ENCODE peak calls at places on chromosomes 11 and 22, in seven cellular contexts. Z, D, Y, J, X, I and L are unnamed samples. For H3K36me3, the result is how much of the 10 kb centered on the place peaks cover.

GRCh38 chr11:108838102-108838803 is 173.4 kb downstream of the DDX10 start:
- DNase-seq in I (no peak), X (no peak), Y (no peak), J (no peak), D (no peak), Z (no peak), L (no peak)

GRCh38 chr11:2131371-2132228 is 7.6 kb downstream of the IGF2 start:
- DNase-seq in Z (no peak), X (no peak), J (no peak), D (no peak), I (no peak), Y (no peak), L (no peak)

GRCh38 chr11:12889243-12889642 is 119.9 kb upstream of the RASSF10 start:
- DNase-seq in Z (peak), Y (no peak), J (no peak), I (no peak), X (peak), D (peak), L (no peak)

GRCh38 chr11:105918039-105918438 is 104.0 kb downstream of the MSANTD4 start:
- DNase-seq in Z (no peak), D (no peak), I (no peak), Y (no peak), J (no peak), X (no peak), L (no peak)

GRCh38 chr22:27881404-27881803 is 37.7 kb downstream of the PITPNB start:
- DNase-seq in Y (no peak), D (peak), I (no peak), J (peak), X (peak), Z (no peak), L (no peak)

GRCh38 chr22:43437871-43438475 is 26.2 kb downstream of the MPPED1 start:
- DNase-seq in Z (no peak), D (no peak), I (no peak), J (no peak), X (no peak), Y (no peak), L (no peak)

GRCh38 chr22:46119729-46120419 is 30.5 kb upstream of the PPARA start:
- DNase-seq in J (no peak), I (no peak), X (peak), D (peak), Y (peak), Z (no peak), L (no peak)

GRCh38 chr11:57781529-57781943 is 19.9 kb downstream of the CTNND1 start:
- DNase-seq in X (peak), Z (no peak), D (no peak), J (peak), Y (peak), I (no peak), L (no peak)

GRCh38 chr22:17999851-18000250 is 24.5 kb downstream of the MICAL3 start:
- DNase-seq in X (no peak), J (no peak), I (peak), D (no peak), Y (no peak), Z (no peak), L (no peak)

GRCh38 chr11:33310720-33311500 is 53.7 kb downstream of the HIPK3 start:
- DNase-seq in Y (no peak), J (no peak), Z (no peak), I (no peak), D (no peak), X (peak), L (no peak)

GRCh38 chr22:19705181-19705934 is 8.9 kb upstream of the SEPTIN5 start:
- DNase-seq in Y (peak), I (no peak), J (no peak), Z (no peak), D (no peak), X (no peak), L (peak)

GRCh38 chr11:44078794-44079193 is 12.7 kb downstream of the ACCS start:
- DNase-seq in D (no peak), J (no peak), Z (no peak), X (no peak), I (no peak), Y (no peak), L (no peak)

GRCh38 chr11:62392944-62393628 is 25.7 kb upstream of the SCGB1A1 start:
- DNase-seq in X (no peak), Y (no peak), I (peak), D (peak), J (no peak), Z (no peak), L (no peak)

GRCh38 chr22:44752285-44753188 is at the start of gene ARHGAP8:
- DNase-seq in J (peak), D (no peak), I (no peak), X (no peak), Y (no peak), Z (no peak), L (no peak)

GRCh38 chr11:36149538-36150242 is 139.5 kb downstream of the COMMD9 start:
- DNase-seq in J (peak), Z (peak), X (peak), Y (no peak), D (peak), I (peak), L (no peak)

GRCh38 chr11:6099577-6099976 is 7.9 kb upstream of the OR56B4 start:
- DNase-seq in Y (no peak), Z (no peak), X (no peak), D (no peak), J (no peak), I (no peak), L (no peak)

GRCh38 chr11:18790820-18791174 is 801 bp downstream of the PTPN5 start:
- DNase-seq in D (no peak), I (no peak), Y (no peak), J (no peak), Z (peak), X (no peak), L (no peak)

GRCh38 chr22:46737105-46737975 is 712 bp downstream of the CERK start:
- DNase-seq in X (peak), Y (peak), D (peak), Z (no peak), J (no peak), I (peak), L (no peak)

GRCh38 chr11:114477946-114478537 is 38.8 kb downstream of the REXO2 start:
- DNase-seq in X (no peak), I (no peak), D (no peak), J (no peak), Y (no peak), Z (no peak), L (no peak)

GRCh38 chr11:69808708-69809107 is 10.5 kb downstream of the FGF3 start:
- DNase-seq in X (peak), J (no peak), Z (no peak), Y (no peak), D (no peak), I (no peak), L (no peak)

GRCh38 chr11:76653674-76654309 is 16.8 kb downstream of the LRRC32 start:
- DNase-seq in X (peak), Y (peak), J (no peak), D (peak), Z (peak), I (no peak), L (no peak)

DNA sequence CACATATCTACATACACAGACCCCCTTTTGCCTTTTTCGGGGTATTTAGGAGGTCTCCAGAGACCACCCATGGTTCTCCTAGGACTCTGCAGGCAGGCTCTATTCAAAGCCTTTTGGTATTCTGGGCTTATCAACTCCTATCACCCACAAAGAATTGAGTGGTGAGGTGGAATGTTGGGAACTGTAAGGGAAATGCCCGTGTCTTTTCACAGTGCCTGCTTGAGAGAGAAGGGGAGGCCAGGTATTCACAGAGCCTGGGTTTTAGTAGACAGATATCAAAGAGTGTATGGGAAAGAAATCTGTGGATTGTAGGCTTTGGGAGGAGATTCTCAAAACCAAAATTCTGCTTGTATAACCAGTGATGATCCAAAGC is 44.0 kb upstream of the CSNK2A3 start:
- DNase-seq in J (no peak), I (no peak), Y (no peak), D (peak), Z (no peak), X (peak), L (no peak)
- H3K4me3 ChIP-seq in J (no peak), I (no peak), Y (no peak), D (peak), Z (no peak), X (no peak), L (no peak)

DNA sequence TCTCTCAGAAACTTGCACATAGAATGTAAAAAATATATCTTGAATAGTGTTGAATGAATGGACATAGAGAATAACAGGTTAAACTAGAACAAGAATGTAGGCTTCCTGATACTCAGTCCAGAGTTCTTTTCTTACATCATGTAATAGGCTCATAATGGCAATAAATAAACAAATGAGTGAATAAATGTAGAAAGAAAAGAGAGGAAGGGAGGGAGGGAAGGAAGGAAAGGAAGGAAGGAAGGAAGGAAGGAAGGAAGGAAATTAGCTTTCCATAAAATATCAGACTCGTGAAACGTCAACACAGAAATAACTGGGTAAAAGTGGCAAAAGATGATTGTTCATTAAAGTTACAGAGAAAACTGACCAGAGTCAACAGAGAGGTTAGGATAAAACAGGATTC is 2001.0 kb downstream of the LRRC4C start:
- DNase-seq in J (no peak), I (no peak), Y (no peak), Z (no peak), D (no peak), X (no peak), L (no peak)
- H3K36me3 ChIP-seq in J (under half), I (under half), Y (under half), Z (under half), D (under half), X (under half), L (under half)

DNA sequence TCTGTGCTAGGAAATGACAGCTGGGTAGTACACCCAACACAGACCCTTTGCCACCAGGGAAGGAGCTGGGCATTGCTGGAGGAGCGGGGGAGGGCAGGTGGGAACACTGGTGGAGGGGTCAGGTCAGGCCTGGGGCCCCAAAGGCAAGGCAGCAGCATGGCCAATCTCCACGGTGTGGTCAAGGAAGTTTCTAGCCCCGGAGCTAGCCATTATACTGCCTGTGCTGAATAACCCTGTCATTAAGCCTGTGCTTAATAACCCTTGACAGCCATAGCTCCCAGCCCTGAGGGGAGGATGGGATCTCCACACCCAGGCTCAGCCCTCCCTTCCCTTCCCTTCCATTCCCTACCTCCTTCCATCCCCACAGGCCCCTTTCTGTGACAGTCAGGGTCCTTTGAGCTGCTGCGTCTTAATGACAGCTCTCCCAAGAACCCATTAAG is 2.1 kb downstream of the TMPRSS4 start:
- DNase-seq in I (no peak), Z (no peak), X (no peak), D (no peak), J (no peak), Y (no peak), L (no peak)
- H3K27ac ChIP-seq in I (no peak), Z (no peak), X (no peak), D (no peak), J (no peak), Y (no peak), L (no peak)

GRCh38 chr11:11841605-11842425 is at the start of gene USP47:
- DNase-seq in X (peak), I (peak), Y (peak), D (peak), J (peak), Z (peak), L (peak)

GRCh38 chr11:11842426-11843008 is 745 bp downstream of the USP47 start:
- DNase-seq in Z (peak), X (peak), J (peak), I (peak), D (peak), Y (peak), L (no peak)

GRCh38 chr11:11843642-11844041 is 1.9 kb downstream of the USP47 start:
- DNase-seq in Y (no peak), X (no peak), D (no peak), Z (no peak), J (no peak), I (no peak), L (no peak)

GRCh38 chr11:11844272-11844671 is 2.5 kb downstream of the USP47 start:
- DNase-seq in Y (no peak), Z (no peak), I (no peak), D (peak), J (no peak), X (no peak), L (no peak)

GRCh38 chr11:11843233-11843632 is 1.5 kb downstream of the USP47 start:
- DNase-seq in I (no peak), J (no peak), X (peak), D (peak), Y (no peak), Z (no peak), L (no peak)
- H3K4me3 ChIP-seq in I (peak), J (peak), X (peak), D (peak), Y (peak), Z (peak), L (no peak)

GRCh38 chr11:118533769-118534729 is 3.1 kb downstream of the TMEM25 start:
- DNase-seq in D (no peak), Y (no peak), X (no peak), I (no peak), Z (peak), J (no peak), L (no peak)
- H3K36me3 ChIP-seq in D (under half), Y (under half), X (under half), I (under half), Z (under half), J (under half), L (under half)

DNA sequence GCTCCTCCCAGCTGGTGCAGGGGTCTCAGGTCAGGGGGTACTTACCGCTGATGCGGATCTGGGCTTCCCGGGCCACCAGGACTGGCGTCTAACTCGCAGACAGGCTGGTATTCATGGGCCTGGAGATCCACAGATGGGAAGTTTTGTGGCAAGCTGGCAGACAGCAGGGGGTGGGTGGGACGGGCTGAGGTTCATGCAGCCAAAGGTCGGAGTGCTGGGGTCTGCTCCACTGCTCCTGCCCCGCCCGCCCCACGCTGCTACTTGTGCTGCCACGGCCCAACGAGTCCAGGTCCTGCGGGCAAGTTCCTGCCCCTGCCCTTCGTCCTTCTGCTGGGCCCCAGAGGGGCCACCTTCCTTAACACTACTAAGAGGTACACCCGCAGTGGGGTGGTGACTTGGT is 3.1 kb downstream of the ACY3 start:
- DNase-seq in X (no peak), Y (no peak), J (no peak), I (no peak), Z (no peak), D (no peak), L (no peak)
- H3K27ac ChIP-seq in X (no peak), Y (no peak), J (no peak), I (no peak), Z (no peak), D (no peak), L (no peak)

GRCh38 chr11:64519541-64519940 is 71.5 kb upstream of the SLC22A12 start:
- DNase-seq in X (no peak), Y (no peak), I (no peak), D (no peak), J (no peak), Z (no peak), L (no peak)

GRCh38 chr11:64518928-64519327 is 72.1 kb upstream of the SLC22A12 start:
- DNase-seq in X (no peak), D (no peak), I (no peak), Z (no peak), Y (no peak), J (no peak), L (no peak)

GRCh38 chr11:64522843-64523242 is 68.2 kb upstream of the SLC22A12 start:
- DNase-seq in I (no peak), D (no peak), J (no peak), Z (no peak), Y (no peak), X (no peak), L (no peak)

GRCh38 chr11:64522036-64522435 is 69.0 kb upstream of the SLC22A12 start:
- DNase-seq in Z (no peak), X (no peak), I (no peak), Y (no peak), J (no peak), D (no peak), L (no peak)

DNA sequence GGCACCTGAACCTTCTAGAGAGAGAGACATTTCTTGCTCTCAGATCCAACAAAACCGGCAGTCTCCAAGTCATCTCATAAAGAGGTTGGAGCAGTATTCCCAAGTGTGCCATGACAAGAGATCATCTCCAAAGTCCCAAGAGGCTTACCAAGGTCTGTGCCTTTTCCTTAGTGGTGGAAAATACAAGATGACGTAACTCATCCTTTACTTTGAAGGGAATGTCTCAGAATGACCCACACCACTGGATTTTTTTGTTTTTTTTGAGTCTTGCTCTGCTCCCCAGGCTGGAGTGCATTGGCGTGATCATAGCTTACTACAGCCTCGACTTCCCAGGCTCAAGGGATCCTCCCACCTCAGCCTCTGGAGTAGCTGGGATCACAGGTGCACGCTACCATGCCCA is 71.0 kb upstream of the SLC22A12 start:
- DNase-seq in J (no peak), I (no peak), D (no peak), Y (no peak), X (no peak), Z (no peak), L (no peak)
- H3K4me3 ChIP-seq in J (no peak), I (no peak), D (no peak), Y (no peak), X (no peak), Z (no peak), L (no peak)

GRCh38 chr11:899724-900123 is 10.9 kb downstream of the CHID1 start:
- DNase-seq in D (no peak), X (no peak), J (no peak), Z (no peak), I (no peak), Y (no peak), L (no peak)

GRCh38 chr11:898160-898517 is 12.5 kb downstream of the CHID1 start:
- DNase-seq in I (no peak), X (peak), J (no peak), Z (no peak), Y (no peak), D (peak), L (no peak)

GRCh38 chr11:898540-899190 is 11.9 kb downstream of the CHID1 start:
- DNase-seq in Z (no peak), I (no peak), X (no peak), J (no peak), Y (no peak), D (peak), L (no peak)

GRCh38 chr11:897226-898159 is 13.1 kb downstream of the CHID1 start:
- DNase-seq in I (no peak), D (no peak), Y (no peak), J (no peak), Z (no peak), X (no peak), L (no peak)

GRCh38 chr11:900545-900944 is 10.1 kb downstream of the CHID1 start:
- DNase-seq in X (no peak), Y (no peak), Z (no peak), J (no peak), D (no peak), I (no peak), L (no peak)
- H3K36me3 ChIP-seq in X (half or more), Y (half or more), Z (half or more), J (half or more), D (under half), I (under half), L (half or more)

GRCh38 chr11:9692696-9693095 is 28.8 kb downstream of the SWAP70 start:
- DNase-seq in Y (no peak), Z (no peak), I (no peak), X (no peak), D (no peak), J (no peak), L (no peak)

GRCh38 chr11:9689721-9690120 is 25.8 kb downstream of the SWAP70 start:
- DNase-seq in X (no peak), I (no peak), J (no peak), Y (no peak), Z (no peak), D (peak), L (no peak)

GRCh38 chr11:9687736-9688494 is 24.0 kb downstream of the SWAP70 start:
- DNase-seq in D (peak), J (peak), X (peak), Y (no peak), Z (no peak), I (no peak), L (no peak)

GRCh38 chr11:9691865-9692264 is 28.0 kb downstream of the SWAP70 start:
- DNase-seq in Z (no peak), J (no peak), X (peak), Y (no peak), D (peak), I (no peak), L (no peak)

DNA sequence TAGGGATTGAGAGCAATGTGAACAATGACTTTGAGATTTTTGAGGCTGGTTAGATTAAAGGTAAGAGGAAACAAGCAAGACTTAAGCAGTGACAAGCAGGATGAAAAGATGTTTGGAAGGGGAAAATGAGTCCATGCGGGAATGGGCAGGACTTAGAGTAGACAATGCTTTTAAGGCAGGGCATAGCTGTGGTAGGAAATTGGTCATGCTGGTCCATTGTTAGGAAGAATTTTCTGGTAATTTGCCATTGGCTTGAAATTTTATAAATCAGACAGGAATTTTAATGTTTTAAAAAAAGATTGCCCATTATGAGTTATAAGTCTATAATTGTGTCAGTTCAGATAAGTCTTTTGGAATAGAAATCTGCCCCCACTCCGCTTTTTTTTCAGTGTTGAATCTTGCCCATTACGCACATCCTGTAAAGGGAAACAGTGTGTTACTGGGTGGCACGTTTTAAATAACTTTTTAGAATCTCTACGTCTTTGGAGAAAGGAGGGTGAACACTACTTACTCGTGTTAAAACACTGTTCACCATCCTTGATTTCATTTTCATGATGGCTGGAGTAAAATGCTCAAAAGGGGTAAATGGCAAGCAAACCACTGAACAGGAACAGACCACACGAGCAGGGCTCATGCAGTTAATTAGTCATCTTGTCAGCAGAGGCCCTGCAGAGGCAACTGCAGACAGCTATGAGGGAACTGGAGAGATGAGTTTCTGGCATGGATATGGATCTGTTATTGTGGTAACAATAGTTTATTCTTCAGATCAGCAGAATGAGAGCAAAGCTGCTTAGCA is 25.0 kb downstream of the SWAP70 start:
- DNase-seq in Y (no peak), D (peak), X (peak), Z (no peak), J (no peak), I (no peak), L (no peak)
- H3K27ac ChIP-seq in Y (peak), D (peak), X (no peak), Z (peak), J (peak), I (no peak), L (no peak)